ENCODE peak calls at places on chromosomes 6 and 20, in five cellular contexts. One of them, this sample, is unnamed.

GRCh38 chr20:48722002-48722731 is 105.6 kb downstream of the PREX1 start:
- DNase-seq in activated T-helper 1 cell treated with Interleukin-2 at 50 U/mL for 16 hours: no peak
- DNase-seq in spleen: peak
- DNase-seq in HS-5: no peak
- DNase-seq in non-pigmented ciliary epithelial cell: peak
- DNase-seq in this sample: no peak

GRCh38 chr6:69630767-69631166 is 166.0 kb downstream of the LMBRD1 start:
- DNase-seq in activated T-helper 1 cell treated with Interleukin-2 at 50 U/mL for 16 hours: no peak
- DNase-seq in spleen: no peak
- DNase-seq in HS-5: no peak
- DNase-seq in non-pigmented ciliary epithelial cell: no peak
- DNase-seq in this sample: no peak

GRCh38 chr6:140040391-140040790 is 665.9 kb upstream of the CITED2 start:
- DNase-seq in activated T-helper 1 cell treated with Interleukin-2 at 50 U/mL for 16 hours: no peak
- DNase-seq in spleen: no peak
- DNase-seq in HS-5: no peak
- DNase-seq in non-pigmented ciliary epithelial cell: no peak
- DNase-seq in this sample: no peak

GRCh38 chr6:161476711-161477110 is 202.8 kb upstream of the AGPAT4 start:
- DNase-seq in activated T-helper 1 cell treated with Interleukin-2 at 50 U/mL for 16 hours: no peak
- DNase-seq in spleen: no peak
- DNase-seq in HS-5: no peak
- DNase-seq in non-pigmented ciliary epithelial cell: no peak
- DNase-seq in this sample: no peak

GRCh38 chr6:15662246-15663056 is at the start of gene DTNBP1:
- DNase-seq in activated T-helper 1 cell treated with Interleukin-2 at 50 U/mL for 16 hours: peak
- DNase-seq in spleen: peak
- DNase-seq in HS-5: no peak
- DNase-seq in non-pigmented ciliary epithelial cell: no peak
- DNase-seq in this sample: peak

GRCh38 chr20:7214081-7214740 is 446.7 kb downstream of the BMP2 start:
- DNase-seq in activated T-helper 1 cell treated with Interleukin-2 at 50 U/mL for 16 hours: no peak
- DNase-seq in spleen: no peak
- DNase-seq in HS-5: no peak
- DNase-seq in non-pigmented ciliary epithelial cell: no peak
- DNase-seq in this sample: no peak

GRCh38 chr20:37584238-37584807 is 56.6 kb upstream of the BLCAP start:
- DNase-seq in activated T-helper 1 cell treated with Interleukin-2 at 50 U/mL for 16 hours: no peak
- DNase-seq in spleen: no peak
- DNase-seq in HS-5: no peak
- DNase-seq in non-pigmented ciliary epithelial cell: no peak
- DNase-seq in this sample: no peak

GRCh38 chr6:72911463-72912153 is 289.7 kb downstream of the KCNQ5 start:
- DNase-seq in activated T-helper 1 cell treated with Interleukin-2 at 50 U/mL for 16 hours: no peak
- DNase-seq in spleen: no peak
- DNase-seq in HS-5: no peak
- DNase-seq in non-pigmented ciliary epithelial cell: peak
- DNase-seq in this sample: no peak

GRCh38 chr6:169041078-169041477 is 212.6 kb downstream of the THBS2 start:
- DNase-seq in activated T-helper 1 cell treated with Interleukin-2 at 50 U/mL for 16 hours: no peak
- DNase-seq in spleen: no peak
- DNase-seq in HS-5: no peak
- DNase-seq in non-pigmented ciliary epithelial cell: no peak
- DNase-seq in this sample: no peak

GRCh38 chr6:45816674-45817297 is 198.9 kb downstream of the CLIC5 start:
- DNase-seq in activated T-helper 1 cell treated with Interleukin-2 at 50 U/mL for 16 hours: no peak
- DNase-seq in spleen: no peak
- DNase-seq in HS-5: no peak
- DNase-seq in non-pigmented ciliary epithelial cell: no peak
- DNase-seq in this sample: no peak

GRCh38 chr6:148999921-149000589 is 253.2 kb downstream of the UST start:
- DNase-seq in activated T-helper 1 cell treated with Interleukin-2 at 50 U/mL for 16 hours: no peak
- DNase-seq in spleen: no peak
- DNase-seq in HS-5: no peak
- DNase-seq in non-pigmented ciliary epithelial cell: no peak
- DNase-seq in this sample: peak

GRCh38 chr6:27517928-27518787 is 45.3 kb upstream of the ZNF184 start:
- DNase-seq in activated T-helper 1 cell treated with Interleukin-2 at 50 U/mL for 16 hours: no peak
- DNase-seq in spleen: no peak
- DNase-seq in HS-5: no peak
- DNase-seq in non-pigmented ciliary epithelial cell: no peak
- DNase-seq in this sample: no peak

GRCh38 chr20:56359212-56360132 is 698 bp downstream of the FAM210B start:
- DNase-seq in activated T-helper 1 cell treated with Interleukin-2 at 50 U/mL for 16 hours: no peak
- DNase-seq in spleen: peak
- DNase-seq in HS-5: no peak
- DNase-seq in non-pigmented ciliary epithelial cell: no peak
- DNase-seq in this sample: peak

GRCh38 chr6:108699290-108700041 is 138.7 kb downstream of the FOXO3 start:
- DNase-seq in activated T-helper 1 cell treated with Interleukin-2 at 50 U/mL for 16 hours: no peak
- DNase-seq in spleen: no peak
- DNase-seq in HS-5: no peak
- DNase-seq in non-pigmented ciliary epithelial cell: no peak
- DNase-seq in this sample: no peak

GRCh38 chr6:37021356-37022129 is 16.1 kb downstream of the FGD2 start:
- DNase-seq in activated T-helper 1 cell treated with Interleukin-2 at 50 U/mL for 16 hours: peak
- DNase-seq in spleen: peak
- DNase-seq in HS-5: peak
- DNase-seq in non-pigmented ciliary epithelial cell: peak
- DNase-seq in this sample: no peak

GRCh38 chr6:18742406-18742805 is 355.3 kb downstream of the RNF144B start:
- DNase-seq in activated T-helper 1 cell treated with Interleukin-2 at 50 U/mL for 16 hours: no peak
- DNase-seq in spleen: no peak
- DNase-seq in HS-5: peak
- DNase-seq in non-pigmented ciliary epithelial cell: peak
- DNase-seq in this sample: no peak

GRCh38 chr6:3838992-3839867 is 9.9 kb upstream of the FAM50B start:
- DNase-seq in activated T-helper 1 cell treated with Interleukin-2 at 50 U/mL for 16 hours: no peak
- DNase-seq in spleen: no peak
- DNase-seq in HS-5: no peak
- DNase-seq in non-pigmented ciliary epithelial cell: no peak
- DNase-seq in this sample: no peak

GRCh38 chr6:144989319-144990099 is 704.4 kb downstream of the UTRN start:
- DNase-seq in activated T-helper 1 cell treated with Interleukin-2 at 50 U/mL for 16 hours: no peak
- DNase-seq in spleen: no peak
- DNase-seq in HS-5: no peak
- DNase-seq in non-pigmented ciliary epithelial cell: no peak
- DNase-seq in this sample: no peak

GRCh38 chr6:110357696-110358535 is at the start of gene METTL24:
- DNase-seq in activated T-helper 1 cell treated with Interleukin-2 at 50 U/mL for 16 hours: no peak
- DNase-seq in spleen: no peak
- DNase-seq in HS-5: no peak
- DNase-seq in non-pigmented ciliary epithelial cell: no peak
- DNase-seq in this sample: peak

GRCh38 chr6:90068835-90069478 is 174.7 kb downstream of the GJA10 start:
- DNase-seq in activated T-helper 1 cell treated with Interleukin-2 at 50 U/mL for 16 hours: no peak
- DNase-seq in spleen: no peak
- DNase-seq in HS-5: no peak
- DNase-seq in non-pigmented ciliary epithelial cell: no peak
- DNase-seq in this sample: no peak

GRCh38 chr20:50256577-50256976 is 65.9 kb downstream of the CEBPB start:
- DNase-seq in activated T-helper 1 cell treated with Interleukin-2 at 50 U/mL for 16 hours: no peak
- DNase-seq in spleen: no peak
- DNase-seq in HS-5: no peak
- DNase-seq in non-pigmented ciliary epithelial cell: no peak
- DNase-seq in this sample: peak

GRCh38 chr6:53651149-53651763 is 14.3 kb downstream of the KLHL31 start:
- DNase-seq in activated T-helper 1 cell treated with Interleukin-2 at 50 U/mL for 16 hours: peak
- DNase-seq in spleen: no peak
- DNase-seq in HS-5: peak
- DNase-seq in non-pigmented ciliary epithelial cell: peak
- DNase-seq in this sample: peak

GRCh38 chr6:143647191-143647590 is 30.6 kb upstream of the PHACTR2 start:
- DNase-seq in activated T-helper 1 cell treated with Interleukin-2 at 50 U/mL for 16 hours: no peak
- DNase-seq in spleen: no peak
- DNase-seq in HS-5: no peak
- DNase-seq in non-pigmented ciliary epithelial cell: no peak
- DNase-seq in this sample: no peak

GRCh38 chr6:89117285-89118108 is at the start of gene SRSF12:
- DNase-seq in activated T-helper 1 cell treated with Interleukin-2 at 50 U/mL for 16 hours: peak
- DNase-seq in spleen: peak
- DNase-seq in HS-5: no peak
- DNase-seq in non-pigmented ciliary epithelial cell: no peak
- DNase-seq in this sample: peak

GRCh38 chr6:24720131-24720603 is 1.2 kb upstream of the C6orf62 start:
- DNase-seq in activated T-helper 1 cell treated with Interleukin-2 at 50 U/mL for 16 hours: peak
- DNase-seq in spleen: peak
- DNase-seq in HS-5: no peak
- DNase-seq in non-pigmented ciliary epithelial cell: no peak
- DNase-seq in this sample: peak

GRCh38 chr20:55057779-55058415 is 582.5 kb downstream of the DOK5 start:
- DNase-seq in activated T-helper 1 cell treated with Interleukin-2 at 50 U/mL for 16 hours: no peak
- DNase-seq in spleen: no peak
- DNase-seq in HS-5: no peak
- DNase-seq in non-pigmented ciliary epithelial cell: no peak
- DNase-seq in this sample: no peak

GRCh38 chr20:23541330-23541729 is 27.0 kb downstream of the CST9L start:
- DNase-seq in activated T-helper 1 cell treated with Interleukin-2 at 50 U/mL for 16 hours: no peak
- DNase-seq in spleen: no peak
- DNase-seq in HS-5: no peak
- DNase-seq in non-pigmented ciliary epithelial cell: no peak
- DNase-seq in this sample: no peak

GRCh38 chr6:52547647-52548352 is 29.1 kb downstream of the TRAM2 start:
- DNase-seq in activated T-helper 1 cell treated with Interleukin-2 at 50 U/mL for 16 hours: no peak
- DNase-seq in spleen: no peak
- DNase-seq in HS-5: no peak
- DNase-seq in non-pigmented ciliary epithelial cell: no peak
- DNase-seq in this sample: no peak

GRCh38 chr6:69796081-69796626 is 656 bp downstream of the LMBRD1 start:
- DNase-seq in activated T-helper 1 cell treated with Interleukin-2 at 50 U/mL for 16 hours: peak
- DNase-seq in spleen: no peak
- DNase-seq in HS-5: no peak
- DNase-seq in non-pigmented ciliary epithelial cell: peak
- DNase-seq in this sample: no peak

GRCh38 chr20:32483351-32484220 is 101.5 kb downstream of the NOL4L start:
- DNase-seq in activated T-helper 1 cell treated with Interleukin-2 at 50 U/mL for 16 hours: peak
- DNase-seq in spleen: peak
- DNase-seq in HS-5: peak
- DNase-seq in non-pigmented ciliary epithelial cell: peak
- DNase-seq in this sample: peak

GRCh38 chr6:101597711-101598110 is 204.2 kb downstream of the GRIK2 start:
- DNase-seq in activated T-helper 1 cell treated with Interleukin-2 at 50 U/mL for 16 hours: no peak
- DNase-seq in spleen: no peak
- DNase-seq in HS-5: peak
- DNase-seq in non-pigmented ciliary epithelial cell: peak
- DNase-seq in this sample: no peak

GRCh38 chr6:85390105-85390728 is 59.7 kb upstream of the NT5E start:
- DNase-seq in activated T-helper 1 cell treated with Interleukin-2 at 50 U/mL for 16 hours: no peak
- DNase-seq in spleen: no peak
- DNase-seq in HS-5: no peak
- DNase-seq in non-pigmented ciliary epithelial cell: no peak
- DNase-seq in this sample: no peak

GRCh38 chr6:41162687-41163418 is at the start of gene TREM2:
- DNase-seq in activated T-helper 1 cell treated with Interleukin-2 at 50 U/mL for 16 hours: no peak
- DNase-seq in spleen: no peak
- DNase-seq in HS-5: no peak
- DNase-seq in non-pigmented ciliary epithelial cell: no peak
- DNase-seq in this sample: no peak

GRCh38 chr6:113560908-113561307 is 296.2 kb upstream of the MARCKS start:
- DNase-seq in activated T-helper 1 cell treated with Interleukin-2 at 50 U/mL for 16 hours: no peak
- DNase-seq in spleen: no peak
- DNase-seq in HS-5: peak
- DNase-seq in non-pigmented ciliary epithelial cell: peak
- DNase-seq in this sample: no peak

GRCh38 chr20:9301129-9302072 is 213.0 kb upstream of the LAMP5 start:
- DNase-seq in activated T-helper 1 cell treated with Interleukin-2 at 50 U/mL for 16 hours: no peak
- DNase-seq in spleen: no peak
- DNase-seq in HS-5: no peak
- DNase-seq in non-pigmented ciliary epithelial cell: no peak
- DNase-seq in this sample: no peak

GRCh38 chr20:63980317-63980805 is 571 bp upstream of the PRPF6 start:
- DNase-seq in activated T-helper 1 cell treated with Interleukin-2 at 50 U/mL for 16 hours: no peak
- DNase-seq in spleen: no peak
- DNase-seq in HS-5: no peak
- DNase-seq in non-pigmented ciliary epithelial cell: no peak
- DNase-seq in this sample: no peak

GRCh38 chr20:59441306-59441705 is 140.9 kb downstream of the EDN3 start:
- DNase-seq in activated T-helper 1 cell treated with Interleukin-2 at 50 U/mL for 16 hours: no peak
- DNase-seq in spleen: no peak
- DNase-seq in HS-5: no peak
- DNase-seq in non-pigmented ciliary epithelial cell: no peak
- DNase-seq in this sample: no peak

GRCh38 chr6:64085126-64085525 is 449.5 kb downstream of the PHF3 start:
- DNase-seq in activated T-helper 1 cell treated with Interleukin-2 at 50 U/mL for 16 hours: no peak
- DNase-seq in spleen: no peak
- DNase-seq in HS-5: no peak
- DNase-seq in non-pigmented ciliary epithelial cell: no peak
- DNase-seq in this sample: no peak

This sample was measured in lower lobe of right lung.